ENCODE peak calls at places on chromosomes 6 and 20, in five cellular contexts. X, K, P, V and S are unnamed samples.

GRCh38 chr20:32752458-32753250 is 9.4 kb upstream of the COMMD7 start:
- DNase-seq in X (peak; percentile 96), K (no peak), P (no peak), V (no peak), S (no peak)

GRCh38 chr6:20021795-20022194 is 184.6 kb downstream of the ID4 start:
- DNase-seq in X (no peak), K (no peak), P (no peak), V (no peak), S (no peak)

GRCh38 chr20:3447321-3447720 is 23.5 kb upstream of the ATRN start:
- DNase-seq in X (peak; percentile 21), K (no peak), P (no peak), V (no peak), S (no peak)

GRCh38 chr6:86937219-86938079 is at the start of gene HTR1E:
- DNase-seq in X (peak; percentile 70), K (peak; percentile 42), P (no peak), V (no peak), S (peak; percentile 15)

GRCh38 chr20:45969712-45970634 is 2.0 kb downstream of the ZNF335 start:
- DNase-seq in X (peak; percentile 59), K (peak; percentile 86), P (no peak), V (no peak), S (peak; percentile 76)

GRCh38 chr6:150720774-150721233 is 121.1 kb downstream of the PLEKHG1 start:
- DNase-seq in X (no peak), K (no peak), P (no peak), V (peak; percentile 94), S (no peak)

GRCh38 chr6:160883999-160884398 is 107.6 kb upstream of the MAP3K4 start:
- DNase-seq in X (no peak), K (no peak), P (no peak), V (no peak), S (no peak)

GRCh38 chr6:143583542-143584330 is 72.2 kb upstream of the FUCA2 start:
- DNase-seq in X (no peak), K (no peak), P (no peak), V (no peak), S (no peak)

GRCh38 chr6:105192707-105193465 is 13.1 kb upstream of the POPDC3 start:
- DNase-seq in X (no peak), K (no peak), P (no peak), V (no peak), S (no peak)

GRCh38 chr6:108268845-108269244 is 8.0 kb upstream of the SNX3 start:
- DNase-seq in X (no peak), K (no peak), P (no peak), V (no peak), S (no peak)

GRCh38 chr6:41975276-41975675 is 33.7 kb upstream of the CCND3 start:
- DNase-seq in X (peak; percentile 8), K (no peak), P (no peak), V (no peak), S (no peak)

GRCh38 chr6:49964064-49964463 is at the start of gene DEFB114:
- DNase-seq in X (no peak), K (no peak), P (no peak), V (no peak), S (no peak)

GRCh38 chr6:33259032-33259431 is 12.6 kb downstream of the VPS52 start:
- DNase-seq in X (no peak), K (no peak), P (no peak), V (no peak), S (no peak)

GRCh38 chr20:38473353-38473795 is 731 bp downstream of the RALGAPB start:
- DNase-seq in X (no peak), K (peak; percentile 67), P (no peak), V (no peak), S (peak; percentile 25)

GRCh38 chr20:48180637-48181036 is 395.4 kb upstream of the SULF2 start:
- DNase-seq in X (no peak), K (peak; percentile 68), P (no peak), V (no peak), S (no peak)

GRCh38 chr6:1597924-1598323 is 11.8 kb upstream of the FOXC1 start:
- DNase-seq in X (no peak), K (peak; percentile 37), P (no peak), V (no peak), S (no peak)

GRCh38 chr6:39102024-39102820 is 12.8 kb downstream of the SAYSD1 start:
- DNase-seq in X (peak; percentile 89), K (peak; percentile 43), P (no peak), V (no peak), S (no peak)

GRCh38 chr6:126963077-126963809 is 155.2 kb upstream of the RSPO3 start:
- DNase-seq in X (no peak), K (no peak), P (no peak), V (no peak), S (no peak)

GRCh38 chr6:39113788-39114187 is 1.2 kb downstream of the SAYSD1 start:
- DNase-seq in X (no peak), K (no peak), P (no peak), V (no peak), S (no peak)

GRCh38 chr6:126337323-126337722 is 2.6 kb upstream of the CENPW start:
- DNase-seq in X (no peak), K (no peak), P (no peak), V (no peak), S (no peak)

GRCh38 chr6:5036309-5036708 is 32.5 kb upstream of the RPP40 start:
- DNase-seq in X (peak; percentile 42), K (peak; percentile 64), P (no peak), V (no peak), S (peak; percentile 47)

GRCh38 chr6:79841577-79842381 is 105.6 kb downstream of the ELOVL4 start:
- DNase-seq in X (no peak), K (no peak), P (no peak), V (no peak), S (no peak)

GRCh38 chr6:122781716-122782115 is 2.2 kb downstream of the FABP7 start:
- DNase-seq in X (no peak), K (no peak), P (no peak), V (no peak), S (no peak)

GRCh38 chr6:37648465-37649330 is 49.0 kb downstream of the MDGA1 start:
- DNase-seq in X (peak; percentile 72), K (no peak), P (peak; percentile 77), V (no peak), S (no peak)

GRCh38 chr20:4227085-4227821 is 211.9 kb upstream of the RNF24 start:
- DNase-seq in X (peak; percentile 28), K (peak; percentile 68), P (no peak), V (no peak), S (peak; percentile 68)

GRCh38 chr20:54251093-54251492 is 43.2 kb downstream of the PFDN4 start:
- DNase-seq in X (no peak), K (no peak), P (no peak), V (no peak), S (no peak)

GRCh38 chr20:22577515-22578220 is 6.7 kb downstream of the FOXA2 start:
- DNase-seq in X (no peak), K (peak; percentile 52), P (no peak), V (no peak), S (no peak)

GRCh38 chr6:13733178-13733851 is 21.7 kb upstream of the RANBP9 start:
- DNase-seq in X (peak; percentile 36), K (peak; percentile 46), P (no peak), V (no peak), S (no peak)
- TF ChIP-seq RFX5 in X (no peak), K (no peak), P (no peak), V (no peak), S (no peak)

GRCh38 chr6:157456524-157456829 is 75.5 kb downstream of the ZDHHC14 start:
- DNase-seq in X (no peak), K (no peak), P (no peak), V (peak; percentile 60), S (no peak)
- TF ChIP-seq KDM1A in X (no peak), K (no peak), P (no peak), V (no peak), S (no peak)

GRCh38 chr6:26223677-26224546 is 136.7 kb downstream of the HFE start:
- DNase-seq in X (no peak), K (peak; percentile 92), P (no peak), V (peak; percentile 78), S (peak; percentile 91)
- TF ChIP-seq RFX5 in X (no peak), K (no peak), P (no peak), V (peak; percentile 23), S (no peak)

DNA sequence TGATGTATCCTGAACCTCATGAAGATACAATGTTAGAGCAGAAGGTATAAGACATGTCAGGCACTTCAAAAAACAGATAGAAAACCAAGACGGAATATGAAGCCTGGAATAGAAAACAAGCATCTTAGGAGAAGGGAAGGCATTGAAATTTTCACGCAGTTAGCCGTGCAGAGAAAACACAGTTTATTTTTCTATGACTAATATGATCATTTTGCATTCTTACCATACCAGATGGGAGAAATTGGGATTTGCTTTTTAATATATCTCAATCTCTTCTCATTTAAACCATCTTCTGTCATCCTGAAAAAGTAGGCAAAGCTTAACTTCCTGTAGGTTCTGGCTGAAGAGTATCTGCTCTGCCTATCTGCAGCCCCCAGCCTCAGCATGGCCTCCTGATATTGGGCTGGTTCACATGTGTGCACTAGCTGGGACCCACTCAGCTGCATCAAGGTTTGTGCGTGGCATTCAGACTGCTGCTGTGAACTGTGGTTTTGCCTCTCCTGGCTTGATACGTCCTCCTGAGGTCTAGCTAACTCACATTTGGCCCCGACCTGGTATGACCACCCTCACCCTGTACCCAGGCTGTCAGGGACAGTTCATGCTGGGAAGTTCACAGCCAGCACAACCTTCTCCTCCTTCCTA is 392.5 kb upstream of the SASH1 start:
- DNase-seq in X (no peak), K (no peak), P (no peak), V (no peak), S (no peak)
- TF ChIP-seq KDM1A in X (no peak), K (no peak), P (no peak), V (no peak), S (no peak)

GRCh38 chr6:34888441-34888820 is 589 bp upstream of the TAF11 start:
- DNase-seq in X (no peak), K (no peak), P (no peak), V (no peak), S (no peak)
- TF ChIP-seq RFX5 in X (no peak), K (no peak), P (no peak), V (no peak), S (no peak)

GRCh38 chr20:51739722-51740249 is 28.4 kb downstream of the ATP9A start:
- DNase-seq in X (peak; percentile 1), K (no peak), P (no peak), V (no peak), S (no peak)
- TF ChIP-seq KDM1A in X (no peak), K (no peak), P (no peak), V (no peak), S (no peak)

DNA sequence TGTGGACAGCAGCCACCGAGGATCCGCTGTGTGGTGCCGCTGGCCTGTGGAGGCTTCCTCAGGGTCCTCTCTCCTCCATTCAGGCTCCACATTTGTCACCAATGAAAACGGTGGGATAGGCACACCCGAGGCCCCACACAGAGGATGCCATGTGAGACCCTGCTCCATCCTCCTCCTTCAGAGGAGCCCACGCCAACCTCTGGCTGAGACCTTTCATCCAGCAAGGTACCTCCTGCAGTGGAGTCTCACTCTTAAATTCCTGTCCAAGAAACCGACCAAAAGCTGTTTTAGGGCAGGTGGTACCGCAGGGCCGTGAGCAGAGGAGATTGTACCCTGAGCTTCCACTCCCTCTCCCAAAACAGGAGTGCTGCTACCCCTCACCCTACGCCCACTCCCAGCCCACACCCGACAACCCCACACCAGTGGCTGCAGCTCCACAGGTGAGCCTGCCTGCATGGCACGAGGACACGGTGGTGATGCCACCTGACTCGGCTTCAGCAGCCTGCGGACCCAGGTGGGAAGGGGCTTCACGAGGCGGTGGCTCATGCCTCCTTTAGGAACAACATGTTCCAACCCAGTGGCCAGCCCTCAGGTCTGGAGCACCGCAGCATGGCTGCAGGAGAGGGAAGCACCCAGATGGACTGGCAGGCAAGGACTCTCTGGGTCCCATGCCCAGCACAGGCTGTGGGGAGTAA is 237.6 kb upstream of the AFDN start:
- DNase-seq in X (no peak), K (no peak), P (no peak), V (no peak), S (no peak)
- TF ChIP-seq RFX5 in X (no peak), K (no peak), P (no peak), V (no peak), S (no peak)

GRCh38 chr6:85726206-85726605 is 83.5 kb upstream of the SYNCRIP start:
- DNase-seq in X (no peak), K (no peak), P (no peak), V (no peak), S (no peak)
- TF ChIP-seq KDM1A in X (no peak), K (no peak), P (no peak), V (no peak), S (no peak)